ENCODE peak calls at places on chromosomes 12 and 14, in six cellular contexts. L is neuronal stem cell, I is H9, V is mesenchymal stem cell, C is IMR-90, O is H1. S is an unnamed sample.

GRCh38 chr14:35742448-35742847 is 66.6 kb downstream of the RALGAPA1 start:
- DNase-seq in L (no peak), I (no peak), V (no peak), C (no peak), O (no peak), S (no peak)

GRCh38 chr12:132600048-132601032 is 10.0 kb downstream of the LRCOL1 start:
- DNase-seq in L (no peak), I (peak; percentile 87), V (peak; percentile 80), C (peak; percentile 61), O (peak; percentile 81), S (peak; percentile 75)

GRCh38 chr14:89616425-89617141 is 199.6 kb upstream of the FOXN3 start:
- DNase-seq in L (no peak), I (no peak), V (peak; percentile 80), C (peak; percentile 39), O (no peak), S (no peak)

GRCh38 chr12:66910366-66910974 is 231.6 kb upstream of the GRIP1 start:
- DNase-seq in L (no peak), I (no peak), V (no peak), C (no peak), O (no peak), S (peak; percentile 55)

GRCh38 chr12:46553266-46553665 is 180.7 kb upstream of the SLC38A2 start:
- DNase-seq in L (no peak), I (no peak), V (peak; percentile 65), C (peak; percentile 84), O (no peak), S (peak; percentile 52)

GRCh38 chr12:62466018-62466595 is 519 bp upstream of the MON2 start:
- DNase-seq in L (no peak), I (peak; percentile 57), V (peak; percentile 46), C (peak; percentile 32), O (peak; percentile 52), S (peak; percentile 40)

GRCh38 chr12:26668847-26669246 is 164.1 kb downstream of the ITPR2 start:
- DNase-seq in L (no peak), I (no peak), V (peak; percentile 17), C (no peak), O (no peak), S (peak; percentile 60)

GRCh38 chr12:48105321-48105866 is 485 bp downstream of the SENP1 start:
- DNase-seq in L (no peak), I (no peak), V (no peak), C (peak; percentile 30), O (no peak), S (peak; percentile 43)

GRCh38 chr12:8697120-8697475 is 693 bp upstream of the RIMKLB start:
- DNase-seq in L (no peak), I (peak; percentile 50), V (peak; percentile 57), C (peak; percentile 27), O (no peak), S (peak; percentile 71)

GRCh38 chr14:68756734-68757133 is 36.1 kb downstream of the ZFP36L1 start:
- DNase-seq in L (no peak), I (no peak), V (no peak), C (no peak), O (no peak), S (no peak)

GRCh38 chr12:104280703-104281458 is 22.7 kb upstream of the EID3 start:
- DNase-seq in L (no peak), I (no peak), V (peak; percentile 97), C (peak; percentile 97), O (no peak), S (peak; percentile 37)

GRCh38 chr12:117167769-117168168 is 22.5 kb downstream of the FBXO21 start:
- DNase-seq in L (no peak), I (no peak), V (no peak), C (no peak), O (no peak), S (no peak)

GRCh38 chr12:43758247-43758727 is 303 bp downstream of the PUS7L start:
- DNase-seq in L (peak; percentile 24), I (no peak), V (no peak), C (peak; percentile 38), O (peak; percentile 56), S (peak; percentile 16)

GRCh38 chr12:48969847-48970701 is 1.5 kb downstream of the WNT10B start:
- DNase-seq in L (no peak), I (peak; percentile 50), V (peak; percentile 39), C (no peak), O (peak; percentile 69), S (no peak)

GRCh38 chr12:4807116-4807783 is 87.0 kb downstream of the GALNT8 start:
- DNase-seq in L (no peak), I (no peak), V (no peak), C (no peak), O (no peak), S (no peak)

GRCh38 chr12:109518820-109519665 is 41.6 kb downstream of the UBE3B start:
- DNase-seq in L (peak; percentile 67), I (peak; percentile 62), V (peak; percentile 96), C (peak; percentile 92), O (peak; percentile 86), S (peak; percentile 72)

GRCh38 chr12:69067713-69068112 is 134.7 kb upstream of the CPM start:
- DNase-seq in L (no peak), I (no peak), V (no peak), C (no peak), O (no peak), S (no peak)

GRCh38 chr12:40598073-40598472 is 94.2 kb upstream of the CNTN1 start:
- DNase-seq in L (no peak), I (no peak), V (no peak), C (no peak), O (no peak), S (no peak)

GRCh38 chr14:36471431-36471830 is 48.6 kb downstream of the NKX2-1 start:
- DNase-seq in L (no peak), I (no peak), V (no peak), C (no peak), O (no peak), S (no peak)

GRCh38 chr12:93514853-93515252 is 47.5 kb downstream of the MRPL42 start:
- DNase-seq in L (no peak), I (no peak), V (peak; percentile 10), C (peak; percentile 91), O (no peak), S (no peak)

GRCh38 chr14:74488788-74489397 is 4.2 kb downstream of the NPC2 start:
- DNase-seq in L (no peak), I (no peak), V (peak; percentile 31), C (peak; percentile 67), O (no peak), S (peak; percentile 27)

GRCh38 chr12:108234155-108234554 is 105.0 kb downstream of the CMKLR1 start:
- DNase-seq in L (no peak), I (no peak), V (no peak), C (no peak), O (no peak), S (no peak)

GRCh38 chr12:128790653-128791373 is 32.9 kb downstream of the SLC15A4 start:
- DNase-seq in L (no peak), I (no peak), V (no peak), C (no peak), O (no peak), S (no peak)

GRCh38 chr12:30153981-30154380 is 370.2 kb upstream of the TMTC1 start:
- DNase-seq in L (no peak), I (no peak), V (no peak), C (no peak), O (no peak), S (no peak)

DNA sequence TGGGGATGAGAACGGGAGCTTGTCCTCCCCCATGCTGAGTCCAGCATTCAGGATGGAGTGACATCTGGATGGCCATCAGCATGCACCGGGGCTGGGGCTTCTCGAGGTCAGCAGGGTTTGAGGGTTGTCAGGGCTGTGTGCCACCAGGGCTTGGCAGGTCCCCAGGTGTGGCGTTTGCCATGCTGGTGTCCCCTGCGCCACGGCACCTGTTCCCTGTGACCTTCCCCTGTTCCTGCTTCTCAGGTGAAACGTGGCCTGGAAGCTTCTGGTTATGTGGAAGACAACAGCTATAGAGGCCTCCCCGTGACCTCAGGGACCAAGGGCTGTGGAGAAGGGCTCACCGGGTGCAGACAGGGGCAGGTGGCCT is 152.4 kb downstream of the KIF26A start:
- DNase-seq in L (no peak), I (peak; percentile 28), V (no peak), C (no peak), O (no peak), S (no peak)
- H3K23ac ChIP-seq in L (peak overlapping the region; percentile 14), I (no peak overlapping the region), V (no peak overlapping the region), C (no peak overlapping the region), O (no peak overlapping the region), S (no peak overlapping the region)

GRCh38 chr12:56385873-56386272 is 23.2 kb upstream of the APOF start:
- DNase-seq in L (no peak), I (no peak), V (no peak), C (no peak), O (no peak), S (no peak)

GRCh38 chr12:56389215-56389850 is 26.7 kb upstream of the APOF start:
- DNase-seq in L (no peak), I (no peak), V (peak; percentile 21), C (no peak), O (no peak), S (no peak)

GRCh38 chr12:56391721-56392120 is 29.1 kb upstream of the APOF start:
- DNase-seq in L (no peak), I (no peak), V (no peak), C (no peak), O (no peak), S (peak; percentile 63)

GRCh38 chr12:56382611-56383010 is 20.0 kb upstream of the APOF start:
- DNase-seq in L (no peak), I (no peak), V (no peak), C (no peak), O (no peak), S (no peak)

GRCh38 chr12:56387152-56387551 is 24.5 kb upstream of the APOF start:
- DNase-seq in L (no peak), I (no peak), V (peak; percentile 13), C (peak; percentile 49), O (no peak), S (no peak)
- H3K14ac ChIP-seq in L (no peak overlapping the region), I (no peak overlapping the region), V (no peak overlapping the region), C (no peak overlapping the region), O (no peak overlapping the region), S (no peak overlapping the region)

GRCh38 chr12:120262852-120263724 is 2.4 kb downstream of the PXN start:
- DNase-seq in L (no peak), I (peak; percentile 29), V (no peak), C (no peak), O (no peak), S (peak; percentile 53)
- H3K23ac ChIP-seq in L (no peak overlapping the region), I (no peak overlapping the region), V (no peak overlapping the region), C (peak overlapping the region; percentile 95), O (no peak overlapping the region), S (peak overlapping the region; percentile 50)

GRCh38 chr14:65566820-65567522 is 154.4 kb downstream of the FUT8 start:
- DNase-seq in L (no peak), I (no peak), V (no peak), C (no peak), O (no peak), S (peak; percentile 14)

GRCh38 chr14:65560340-65561027 is 148.0 kb downstream of the FUT8 start:
- DNase-seq in L (no peak), I (no peak), V (no peak), C (peak; percentile 7), O (no peak), S (no peak)

GRCh38 chr14:65565948-65566347 is 153.4 kb downstream of the FUT8 start:
- DNase-seq in L (no peak), I (no peak), V (no peak), C (no peak), O (no peak), S (no peak)

DNA sequence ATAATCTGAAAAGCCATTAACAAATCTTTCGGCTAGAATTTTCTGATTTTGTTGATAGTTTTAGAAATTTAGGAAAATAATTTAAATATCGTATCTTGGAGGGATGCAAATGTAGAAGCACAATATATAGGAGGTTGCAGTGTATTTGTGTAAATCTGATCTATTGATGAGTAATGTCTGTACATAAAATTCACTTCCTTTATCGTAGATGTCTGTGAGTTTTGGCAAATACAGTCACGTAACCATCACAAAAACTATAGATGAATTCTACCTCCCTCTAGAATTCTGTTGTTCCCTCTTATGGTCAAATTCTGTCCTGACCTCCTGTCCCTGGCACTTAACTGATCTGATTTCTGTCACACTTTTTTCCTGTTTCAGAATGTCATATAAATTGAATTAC is 151.8 kb downstream of the FUT8 start:
- DNase-seq in L (no peak), I (no peak), V (no peak), C (no peak), O (no peak), S (no peak)
- H3K14ac ChIP-seq in L (no peak overlapping the region), I (no peak overlapping the region), V (no peak overlapping the region), C (no peak overlapping the region), O (no peak overlapping the region), S (no peak overlapping the region)